ENCODE peak calls at places on chromosomes 3 and 15, in six cellular contexts. J is H9, K is IMR-90, F is mesenchymal stem cell, Q is neuronal stem cell, V is H1. S is an unnamed sample.

GRCh38 chr15:101521084-101521483 is 31.6 kb upstream of the PCSK6 start:
- DNase-seq in J (peak), K (no peak), F (no peak), Q (no peak), V (no peak), S (no peak)

GRCh38 chr3:83843716-83844115 is 1115.1 kb upstream of the CADM2 start:
- DNase-seq in J (no peak), K (no peak), F (no peak), Q (peak), V (no peak), S (no peak)

GRCh38 chr15:35393403-35393802 is 152.6 kb downstream of the DPH6 start:
- DNase-seq in J (no peak), K (no peak), F (peak), Q (no peak), V (no peak), S (no peak)

GRCh38 chr3:32969656-32970055 is 18.2 kb downstream of the CCR4 start:
- DNase-seq in J (no peak), K (peak), F (peak), Q (no peak), V (no peak), S (no peak)

GRCh38 chr3:173586176-173586575 is 188.6 kb downstream of the NLGN1 start:
- DNase-seq in J (no peak), K (peak), F (no peak), Q (no peak), V (no peak), S (no peak)

GRCh38 chr15:62545392-62546227 is 380.5 kb upstream of the C2CD4B start:
- DNase-seq in J (no peak), K (peak), F (peak), Q (no peak), V (no peak), S (no peak)

GRCh38 chr15:62920569-62921502 is 121.7 kb upstream of the TPM1 start:
- DNase-seq in J (no peak), K (peak), F (peak), Q (no peak), V (no peak), S (no peak)

GRCh38 chr3:73787620-73788019 is 162.9 kb upstream of the PDZRN3 start:
- DNase-seq in J (no peak), K (peak), F (no peak), Q (no peak), V (no peak), S (no peak)

GRCh38 chr3:66035763-66036477 is 2.8 kb downstream of the MAGI1 start:
- DNase-seq in J (peak), K (no peak), F (no peak), Q (peak), V (no peak), S (peak)

GRCh38 chr3:187739561-187740445 is 5.5 kb downstream of the BCL6 start:
- DNase-seq in J (peak), K (peak), F (peak), Q (peak), V (no peak), S (peak)

GRCh38 chr3:160006282-160007163 is 17.9 kb downstream of the IL12A start:
- DNase-seq in J (peak), K (peak), F (peak), Q (peak), V (no peak), S (peak)

GRCh38 chr15:100090411-100090810 is 251.4 kb downstream of the ADAMTS17 start:
- DNase-seq in J (no peak), K (no peak), F (no peak), Q (no peak), V (no peak), S (peak)

GRCh38 chr3:160928183-160928718 is 172.2 kb downstream of the PPM1L start:
- DNase-seq in J (no peak), K (no peak), F (no peak), Q (no peak), V (no peak), S (no peak)

GRCh38 chr15:42102646-42103235 is 8.4 kb upstream of the PLA2G4D start:
- DNase-seq in J (no peak), K (peak), F (peak), Q (no peak), V (no peak), S (no peak)

GRCh38 chr3:23435904-23436303 is 232.8 kb downstream of the UBE2E2 start:
- DNase-seq in J (no peak), K (no peak), F (no peak), Q (no peak), V (no peak), S (no peak)
- H3K23ac ChIP-seq in J (no peak), K (no peak), F (no peak), Q (no peak), V (no peak), S (no peak)

GRCh38 chr15:65620833-65621232 is 905 bp upstream of the SLC24A1 start:
- DNase-seq in J (no peak), K (no peak), F (no peak), Q (no peak), V (no peak), S (no peak)
- H2AFZ ChIP-seq in J (no peak), K (no peak), F (no peak), Q (no peak), V (no peak), S (no peak)

GRCh38 chr15:93070136-93070535 is 18.9 kb downstream of the RGMA start:
- DNase-seq in J (no peak), K (no peak), F (no peak), Q (no peak), V (no peak), S (no peak)

GRCh38 chr15:93072011-93072410 is 17.0 kb downstream of the RGMA start:
- DNase-seq in J (no peak), K (peak), F (peak), Q (no peak), V (no peak), S (no peak)

GRCh38 chr15:93070901-93071300 is 18.1 kb downstream of the RGMA start:
- DNase-seq in J (no peak), K (no peak), F (no peak), Q (no peak), V (no peak), S (no peak)

GRCh38 chr15:93072440-93073394 is 16.3 kb downstream of the RGMA start:
- DNase-seq in J (peak), K (peak), F (peak), Q (peak), V (no peak), S (peak)

DNA sequence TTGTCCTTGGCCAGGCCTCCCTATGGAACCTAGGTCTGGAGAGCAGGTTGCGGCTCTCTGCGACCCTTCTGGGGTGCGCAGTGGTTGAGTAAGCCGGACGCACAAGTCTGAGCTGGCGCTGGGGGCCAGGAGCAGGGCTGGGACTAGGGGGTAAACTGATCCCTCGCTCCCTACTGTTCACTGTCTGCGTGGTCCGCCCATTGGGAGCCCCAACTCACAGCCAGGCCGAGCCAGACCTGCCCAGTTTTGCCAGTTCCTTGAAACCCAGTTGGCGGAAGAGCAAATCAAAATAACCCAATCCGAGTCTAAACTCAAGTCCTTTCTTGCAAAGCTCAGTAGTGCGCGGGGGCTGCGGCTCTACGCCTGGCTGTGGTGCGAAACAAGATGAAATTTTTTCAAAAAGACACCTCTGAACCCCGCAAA is 17.5 kb downstream of the RGMA start:
- DNase-seq in J (no peak), K (no peak), F (no peak), Q (no peak), V (no peak), S (no peak)
- H3K23ac ChIP-seq in J (no peak), K (no peak), F (no peak), Q (peak), V (no peak), S (no peak)

DNA sequence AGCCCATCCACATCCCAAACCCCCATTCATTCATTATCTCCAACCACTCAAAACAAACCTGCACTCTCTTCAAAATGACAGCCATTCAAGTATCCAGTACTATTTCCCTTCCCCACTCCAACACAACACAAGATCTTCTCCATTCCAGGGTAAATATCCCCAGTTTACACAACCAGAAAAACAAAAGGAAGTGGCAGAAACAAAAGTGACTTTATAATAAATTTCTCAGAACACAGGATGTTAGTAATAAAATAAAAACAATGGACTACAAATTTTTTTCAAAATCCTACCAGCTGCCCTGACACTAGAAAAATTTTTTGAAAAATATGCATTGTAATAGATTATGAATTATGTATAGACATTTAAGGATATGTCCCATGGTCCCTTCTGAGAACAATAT is 14.2 kb downstream of the CPA3 start:
- DNase-seq in J (no peak), K (no peak), F (no peak), Q (no peak), V (no peak), S (no peak)
- H2AFZ ChIP-seq in J (no peak), K (no peak), F (no peak), Q (no peak), V (no peak), S (no peak)

DNA sequence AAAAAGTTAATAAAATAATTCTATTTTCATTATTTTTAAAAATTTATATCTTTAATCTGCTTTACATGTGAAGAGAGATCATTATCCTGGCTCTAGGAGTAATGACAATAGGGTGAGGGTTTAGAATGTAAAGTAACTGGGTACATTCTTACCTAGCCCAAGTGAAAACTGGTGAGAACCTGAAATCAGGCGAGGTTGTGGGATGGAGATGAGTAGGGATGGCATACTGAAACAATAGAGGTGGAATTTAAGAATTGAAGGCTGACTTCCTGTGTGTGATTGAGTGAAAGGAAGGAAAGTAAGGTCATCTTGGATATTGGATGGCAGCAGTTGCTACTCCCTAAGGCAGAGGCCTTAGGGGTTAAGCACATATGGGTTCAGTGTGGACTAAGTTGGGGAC is 82.7 kb downstream of the MYRIP start:
- DNase-seq in J (no peak), K (no peak), F (no peak), Q (no peak), V (no peak), S (no peak)
- H3K23ac ChIP-seq in J (no peak), K (no peak), F (no peak), Q (no peak), V (no peak), S (no peak)